ENCODE peak calls at places on chromosomes 12 and 14, in four cellular contexts. Q is GM23248, N is fibroblast of lung, F is H1. H is an unnamed sample.

GRCh38 chr12:126912111-126912510 is 1354.9 kb upstream of the TMEM132C start:
- DNase-seq in Q (no peak), N (no peak), F (no peak), H (no peak)

GRCh38 chr14:52369305-52369781 is 55.2 kb downstream of the PTGER2 start:
- DNase-seq in Q (peak; percentile 88), N (peak; percentile 94), F (no peak), H (no peak)

GRCh38 chr12:15555466-15555865 is 233.2 kb downstream of the PTPRO start:
- DNase-seq in Q (no peak), N (peak; percentile 54), F (no peak), H (no peak)

GRCh38 chr12:111011999-111012600 is 91.7 kb upstream of the MYL2 start:
- DNase-seq in Q (no peak), N (no peak), F (no peak), H (no peak)

GRCh38 chr12:20800160-20800559 is 10.3 kb upstream of the SLCO1B3 start:
- DNase-seq in Q (no peak), N (no peak), F (no peak), H (no peak)

GRCh38 chr12:68189766-68190700 is 30.5 kb upstream of the IFNG start:
- DNase-seq in Q (peak; percentile 70), N (peak; percentile 90), F (no peak), H (no peak)

GRCh38 chr14:20035938-20036337 is at the start of gene OR4K13:
- DNase-seq in Q (no peak), N (no peak), F (no peak), H (no peak)

GRCh38 chr12:44774815-44775411 is 101.2 kb downstream of the NELL2 start:
- DNase-seq in Q (peak; percentile 24), N (no peak), F (peak; percentile 36), H (no peak)

GRCh38 chr12:119594399-119594730 is 791 bp downstream of the TMEM233 start:
- DNase-seq in Q (peak; percentile 7), N (peak; percentile 29), F (no peak), H (no peak)

GRCh38 chr14:32076278-32077080 is 625 bp upstream of the ARHGAP5 start:
- DNase-seq in Q (peak; percentile 98), N (peak; percentile 97), F (peak; percentile 88), H (peak; percentile 80)

GRCh38 chr12:65501093-65501621 is 222.7 kb downstream of the MSRB3 start:
- DNase-seq in Q (no peak), N (peak; percentile 55), F (no peak), H (no peak)

GRCh38 chr12:113831016-113831415 is 135.1 kb downstream of the RBM19 start:
- DNase-seq in Q (no peak), N (peak; percentile 72), F (no peak), H (no peak)

GRCh38 chr12:92786045-92786444 is 83.3 kb downstream of the PLEKHG7 start:
- DNase-seq in Q (peak; percentile 71), N (peak; percentile 66), F (no peak), H (no peak)

GRCh38 chr14:22689186-22689585 is 45.0 kb upstream of the OR6J1 start:
- DNase-seq in Q (peak; percentile 88), N (peak; percentile 99), F (no peak), H (no peak)

GRCh38 chr14:23364164-23364571 is 804 bp downstream of the EFS start:
- DNase-seq in Q (peak; percentile 71), N (peak; percentile 12), F (no peak), H (no peak)

GRCh38 chr14:99602788-99603415 is 1.1 kb downstream of the CCDC85C start:
- DNase-seq in Q (no peak), N (no peak), F (no peak), H (no peak)

GRCh38 chr12:131239384-131240094 is 285.8 kb downstream of the ADGRD1 start:
- DNase-seq in Q (no peak), N (no peak), F (no peak), H (no peak)

GRCh38 chr12:52643233-52644077 is 8.6 kb downstream of the KRT2 start:
- DNase-seq in Q (no peak), N (no peak), F (no peak), H (no peak)

GRCh38 chr12:119180380-119181040 is 1.8 kb downstream of the HSPB8 start:
- DNase-seq in Q (peak; percentile 86), N (peak; percentile 74), F (no peak), H (no peak)

GRCh38 chr14:48744202-48744601 is 842.0 kb downstream of the RPS29 start:
- DNase-seq in Q (no peak), N (no peak), F (no peak), H (no peak)

GRCh38 chr14:58731465-58732330 is 93.9 kb downstream of the DACT1 start:
- DNase-seq in Q (peak; percentile 97), N (peak; percentile 100), F (no peak), H (no peak)

GRCh38 chr14:74348735-74349463 is 628 bp downstream of the VRTN start:
- DNase-seq in Q (no peak), N (no peak), F (no peak), H (no peak)

GRCh38 chr12:31246470-31246850 is 79.5 kb downstream of the SINHCAF start:
- DNase-seq in Q (peak; percentile 12), N (peak; percentile 64), F (no peak), H (no peak)

GRCh38 chr14:79728331-79728730 is 483.0 kb downstream of the DIO2 start:
- DNase-seq in Q (no peak), N (no peak), F (no peak), H (no peak)

GRCh38 chr14:54453252-54453651 is 12.1 kb upstream of the CNIH1 start:
- DNase-seq in Q (no peak), N (no peak), F (no peak), H (no peak)

GRCh38 chr14:104436741-104437701 is 142.5 kb upstream of the C14orf180 start:
- DNase-seq in Q (no peak), N (no peak), F (no peak), H (no peak)

GRCh38 chr12:128813392-128813791 is 10.4 kb downstream of the SLC15A4 start:
- DNase-seq in Q (peak; percentile 81), N (peak; percentile 51), F (no peak), H (no peak)

GRCh38 chr12:100058482-100059029 is 73.8 kb upstream of the ANKS1B start:
- DNase-seq in Q (peak; percentile 85), N (peak; percentile 97), F (no peak), H (no peak)

GRCh38 chr12:100114574-100114973 is 28.1 kb downstream of the BLTP3B start:
- DNase-seq in Q (no peak), N (peak; percentile 28), F (no peak), H (no peak)

GRCh38 chr14:28565345-28565744 is 201.2 kb upstream of the FOXG1 start:
- DNase-seq in Q (no peak), N (no peak), F (no peak), H (no peak)

GRCh38 chr14:32470161-32470705 is 141.1 kb downstream of the AKAP6 start:
- DNase-seq in Q (peak; percentile 18), N (no peak), F (no peak), H (no peak)

GRCh38 chr12:87107270-87107669 is 851.1 kb upstream of the MGAT4C start:
- DNase-seq in Q (no peak), N (no peak), F (peak; percentile 1), H (no peak)

GRCh38 chr14:105490572-105491365 is at the start of gene TEDC1:
- DNase-seq in Q (peak; percentile 100), N (peak; percentile 100), F (peak; percentile 90), H (peak; percentile 99)
- TF ChIP-seq EZH2 in Q (no peak), N (peak; percentile 55), F (no peak), H (no peak)

DNA sequence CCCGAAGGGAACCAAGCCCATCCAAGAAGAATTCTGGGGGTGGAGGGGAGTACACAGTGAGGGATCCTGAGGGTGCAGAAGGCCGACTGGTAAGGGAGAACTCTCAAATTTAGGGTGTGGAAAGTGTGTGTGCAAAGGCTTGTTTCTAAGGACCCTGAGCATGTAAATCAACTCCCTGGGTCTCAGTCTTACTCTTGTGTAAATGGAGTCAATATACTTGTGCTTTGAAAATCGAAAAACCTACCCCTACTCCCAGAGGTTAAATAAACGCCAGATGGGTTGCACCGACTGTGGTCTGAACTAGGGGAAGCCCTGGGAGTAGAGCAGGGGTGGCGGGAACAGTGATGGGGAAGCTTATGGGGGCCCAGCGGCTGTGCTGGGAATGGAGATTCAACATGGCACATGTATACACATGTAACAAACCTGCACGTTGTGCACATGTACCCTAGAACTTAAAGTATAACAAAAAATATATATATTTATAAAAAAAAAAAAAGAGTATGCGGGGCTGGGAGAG is 6.0 kb downstream of the B4GALNT1 start:
- DNase-seq in Q (no peak), N (no peak), F (no peak), H (no peak)
- TF ChIP-seq EZH2 in Q (no peak), N (no peak), F (no peak), H (no peak)

DNA sequence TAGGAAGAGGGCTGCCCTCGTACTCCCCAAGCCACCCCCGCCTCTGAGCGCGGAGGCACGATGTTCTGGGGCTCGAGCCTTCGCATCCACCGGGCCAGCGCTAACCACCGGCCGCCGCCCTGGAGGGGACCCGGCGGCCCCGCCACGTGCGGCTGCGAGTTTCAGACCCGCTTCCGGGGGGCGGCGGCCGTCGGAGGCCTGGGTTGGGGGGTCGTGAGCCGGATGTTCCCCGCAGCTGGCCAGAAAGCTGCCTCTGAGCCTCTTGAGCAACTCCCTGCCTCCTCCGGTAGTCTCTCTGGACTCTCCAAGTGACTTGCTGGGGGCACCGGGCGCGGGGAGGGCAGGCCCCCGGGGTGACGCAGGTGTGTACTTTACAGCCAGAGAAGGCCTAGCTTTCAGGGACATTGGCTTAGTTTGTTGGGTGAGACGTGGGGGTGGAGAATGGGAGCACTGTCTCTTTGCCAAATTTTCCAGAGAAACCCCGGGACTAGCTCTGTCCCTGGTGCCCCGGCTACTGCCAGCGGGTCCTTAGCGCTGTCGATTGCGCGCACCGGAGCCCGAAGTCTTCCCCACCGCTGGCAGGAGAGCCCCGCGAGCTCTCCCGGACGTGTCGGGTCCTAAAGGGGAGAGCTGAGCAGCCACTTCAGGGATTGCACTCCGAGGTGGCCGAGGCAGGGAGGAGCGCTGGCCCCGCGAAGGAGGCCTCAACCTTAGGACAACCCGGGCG is 15.6 kb downstream of the OTX2 start:
- DNase-seq in Q (no peak), N (no peak), F (no peak), H (no peak)
- TF ChIP-seq EZH2 in Q (no peak), N (no peak), F (peak; percentile 52), H (no peak)

DNA sequence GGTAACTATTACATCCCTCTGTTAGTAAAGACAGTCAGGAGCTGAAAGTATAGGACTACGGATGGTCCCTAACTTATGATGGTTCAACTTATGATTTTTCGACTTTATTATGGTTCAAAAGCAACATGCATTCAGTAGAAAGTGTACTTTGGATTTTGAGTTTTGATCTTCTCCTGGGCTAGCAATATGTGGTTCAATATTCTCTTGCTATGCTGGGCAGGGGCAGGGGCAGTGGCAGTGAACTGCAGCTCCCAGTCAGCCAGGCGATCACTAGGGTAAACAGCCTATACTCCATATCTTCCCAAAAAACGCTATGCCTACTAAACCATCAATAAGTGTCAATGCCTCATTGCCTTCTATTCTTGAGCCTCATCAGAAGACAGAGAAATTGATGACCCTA is 292.7 kb downstream of the EMP1 start:
- DNase-seq in Q (no peak), N (no peak), F (no peak), H (no peak)
- TF ChIP-seq EZH2 in Q (no peak), N (no peak), F (no peak), H (no peak)

GRCh38 chr14:101563352-101563653 is 2.0 kb downstream of the DIO3 start:
- DNase-seq in Q (no peak), N (no peak), F (no peak), H (no peak)
- TF ChIP-seq EZH2 in Q (no peak), N (no peak), F (no peak), H (no peak)

GRCh38 chr12:41680155-41680554 is 464.5 kb downstream of the GXYLT1 start:
- DNase-seq in Q (no peak), N (no peak), F (no peak), H (no peak)
- TF ChIP-seq EZH2 in Q (no peak), N (no peak), F (no peak), H (no peak)

H was measured in SK-N-MC.